ENCODE peak calls at places on chromosome 16, in eight cellular contexts. One of them, this sample, is unnamed.

GRCh38 chr16:72198021-72198420 is 26.1 kb upstream of the PMFBP1 start:
- DNase-seq in H9: no peak
- DNase-seq in ascending aorta: no peak
- DNase-seq in osteoblast: peak
- DNase-seq in gastrocnemius medialis: peak
- DNase-seq in transverse colon: no peak
- DNase-seq in heart left ventricle: peak
- DNase-seq in prostate gland: no peak
- DNase-seq in this sample: no peak

GRCh38 chr16:11024333-11025053 is 80.1 kb downstream of the CLEC16A start:
- DNase-seq in ascending aorta: no peak
- DNase-seq in prostate gland: no peak
- DNase-seq in H9: no peak
- DNase-seq in heart left ventricle: no peak
- DNase-seq in osteoblast: no peak
- DNase-seq in transverse colon: no peak
- DNase-seq in gastrocnemius medialis: no peak
- DNase-seq in this sample: no peak

GRCh38 chr16:65817066-65817465 is 549.4 kb upstream of the CDH5 start:
- DNase-seq in ascending aorta: no peak
- DNase-seq in H9: peak
- DNase-seq in prostate gland: no peak
- DNase-seq in heart left ventricle: no peak
- DNase-seq in osteoblast: no peak
- DNase-seq in gastrocnemius medialis: no peak
- DNase-seq in transverse colon: no peak
- DNase-seq in this sample: no peak

GRCh38 chr16:85428168-85428898 is 184.8 kb upstream of the GSE1 start:
- DNase-seq in ascending aorta: no peak
- DNase-seq in transverse colon: peak
- DNase-seq in gastrocnemius medialis: no peak
- DNase-seq in heart left ventricle: peak
- DNase-seq in prostate gland: no peak
- DNase-seq in H9: peak
- DNase-seq in osteoblast: peak
- DNase-seq in this sample: no peak

GRCh38 chr16:2033057-2033911 is 6.6 kb downstream of the NHERF2 start:
- DNase-seq in transverse colon: peak
- DNase-seq in ascending aorta: peak
- DNase-seq in prostate gland: no peak
- DNase-seq in heart left ventricle: peak
- DNase-seq in gastrocnemius medialis: no peak
- DNase-seq in osteoblast: peak
- DNase-seq in H9: no peak
- DNase-seq in this sample: no peak

GRCh38 chr16:13621639-13622038 is 298.3 kb upstream of the ERCC4 start:
- DNase-seq in H9: no peak
- DNase-seq in ascending aorta: no peak
- DNase-seq in heart left ventricle: no peak
- DNase-seq in prostate gland: no peak
- DNase-seq in gastrocnemius medialis: no peak
- DNase-seq in transverse colon: no peak
- DNase-seq in osteoblast: no peak
- DNase-seq in this sample: no peak

GRCh38 chr16:61813339-61813738 is 222.9 kb downstream of the CDH8 start:
- DNase-seq in gastrocnemius medialis: no peak
- DNase-seq in transverse colon: no peak
- DNase-seq in heart left ventricle: no peak
- DNase-seq in ascending aorta: no peak
- DNase-seq in osteoblast: no peak
- DNase-seq in prostate gland: no peak
- DNase-seq in H9: peak
- DNase-seq in this sample: no peak

GRCh38 chr16:11639925-11640899 is 28.0 kb upstream of the SNN start:
- DNase-seq in gastrocnemius medialis: peak
- DNase-seq in prostate gland: peak
- DNase-seq in ascending aorta: peak
- DNase-seq in heart left ventricle: peak
- DNase-seq in osteoblast: peak
- DNase-seq in transverse colon: peak
- DNase-seq in H9: peak
- DNase-seq in this sample: peak

GRCh38 chr16:11977206-11978041 is 890 bp downstream of the SNX29 start:
- DNase-seq in ascending aorta: peak
- DNase-seq in osteoblast: peak
- DNase-seq in H9: no peak
- DNase-seq in prostate gland: no peak
- DNase-seq in gastrocnemius medialis: no peak
- DNase-seq in heart left ventricle: peak
- DNase-seq in transverse colon: peak
- DNase-seq in this sample: peak

GRCh38 chr16:80029706-80030481 is 429.4 kb upstream of the MAF start:
- DNase-seq in heart left ventricle: no peak
- DNase-seq in prostate gland: no peak
- DNase-seq in osteoblast: no peak
- DNase-seq in transverse colon: no peak
- DNase-seq in gastrocnemius medialis: no peak
- DNase-seq in ascending aorta: no peak
- DNase-seq in H9: no peak
- DNase-seq in this sample: no peak

GRCh38 chr16:20344630-20345029 is 7.9 kb downstream of the UMOD start:
- DNase-seq in heart left ventricle: no peak
- DNase-seq in ascending aorta: no peak
- DNase-seq in osteoblast: no peak
- DNase-seq in prostate gland: no peak
- DNase-seq in H9: no peak
- DNase-seq in gastrocnemius medialis: no peak
- DNase-seq in transverse colon: no peak
- DNase-seq in this sample: no peak

GRCh38 chr16:16073884-16074781 is 124.7 kb downstream of the ABCC1 start:
- DNase-seq in ascending aorta: no peak
- DNase-seq in transverse colon: peak
- DNase-seq in gastrocnemius medialis: peak
- DNase-seq in H9: peak
- DNase-seq in prostate gland: no peak
- DNase-seq in osteoblast: peak
- DNase-seq in heart left ventricle: no peak
- DNase-seq in this sample: no peak

GRCh38 chr16:81494888-81495287 is 50.3 kb downstream of the CMIP start:
- DNase-seq in gastrocnemius medialis: no peak
- DNase-seq in ascending aorta: no peak
- DNase-seq in H9: no peak
- DNase-seq in transverse colon: no peak
- DNase-seq in osteoblast: peak
- DNase-seq in heart left ventricle: no peak
- DNase-seq in prostate gland: no peak
- DNase-seq in this sample: no peak

GRCh38 chr16:81493755-81494433 is 49.3 kb downstream of the CMIP start:
- DNase-seq in heart left ventricle: no peak
- DNase-seq in transverse colon: peak
- DNase-seq in gastrocnemius medialis: no peak
- DNase-seq in prostate gland: peak
- DNase-seq in osteoblast: peak
- DNase-seq in ascending aorta: no peak
- DNase-seq in H9: no peak
- DNase-seq in this sample: peak

GRCh38 chr16:81496742-81497141 is 52.1 kb downstream of the CMIP start:
- DNase-seq in H9: no peak
- DNase-seq in heart left ventricle: no peak
- DNase-seq in osteoblast: peak
- DNase-seq in gastrocnemius medialis: no peak
- DNase-seq in transverse colon: no peak
- DNase-seq in prostate gland: no peak
- DNase-seq in ascending aorta: no peak
- DNase-seq in this sample: no peak

GRCh38 chr16:81494434-81494806 is 49.8 kb downstream of the CMIP start:
- DNase-seq in heart left ventricle: no peak
- DNase-seq in osteoblast: peak
- DNase-seq in transverse colon: no peak
- DNase-seq in prostate gland: no peak
- DNase-seq in H9: no peak
- DNase-seq in ascending aorta: no peak
- DNase-seq in gastrocnemius medialis: no peak
- DNase-seq in this sample: no peak

GRCh38 chr16:81495321-81496234 is 51.0 kb downstream of the CMIP start:
- DNase-seq in osteoblast: peak
- DNase-seq in ascending aorta: no peak
- DNase-seq in prostate gland: no peak
- DNase-seq in H9: no peak
- DNase-seq in gastrocnemius medialis: peak
- DNase-seq in transverse colon: peak
- DNase-seq in heart left ventricle: no peak
- DNase-seq in this sample: no peak
- H3K27ac ChIP-seq in osteoblast: no peak
- H3K27ac ChIP-seq in ascending aorta: no peak
- H3K27ac ChIP-seq in prostate gland: no peak
- H3K27ac ChIP-seq in H9: no peak
- H3K27ac ChIP-seq in gastrocnemius medialis: peak
- H3K27ac ChIP-seq in transverse colon: peak
- H3K27ac ChIP-seq in heart left ventricle: peak
- H3K27ac ChIP-seq in this sample: peak

DNA sequence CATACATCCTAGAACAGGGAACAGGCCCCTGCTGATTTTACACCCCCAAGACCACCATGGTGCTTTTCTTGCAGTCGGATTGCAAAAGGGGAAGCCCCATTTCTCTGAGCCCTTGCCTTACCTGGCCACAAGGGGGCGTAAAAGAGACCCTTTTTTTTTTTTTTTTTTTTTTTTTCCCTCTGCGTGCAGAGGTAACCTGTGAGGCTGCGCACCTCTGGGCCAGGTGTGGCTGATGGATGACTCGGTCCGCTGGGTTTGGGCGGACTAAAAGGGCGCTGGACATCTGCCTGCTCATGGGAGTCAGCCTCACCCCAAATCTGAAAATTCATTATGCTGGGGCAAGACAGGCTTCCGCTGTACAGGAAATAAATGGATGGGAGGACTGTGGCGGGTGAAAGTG is 281.0 kb downstream of the CBLN1 start:
- DNase-seq in prostate gland: no peak
- DNase-seq in heart left ventricle: no peak
- DNase-seq in H9: peak
- DNase-seq in ascending aorta: no peak
- DNase-seq in transverse colon: no peak
- DNase-seq in gastrocnemius medialis: no peak
- DNase-seq in osteoblast: no peak
- DNase-seq in this sample: peak
- TF ChIP-seq CTCF in prostate gland: no peak
- TF ChIP-seq CTCF in heart left ventricle: no peak
- TF ChIP-seq CTCF in H9: peak
- TF ChIP-seq CTCF in ascending aorta: no peak
- TF ChIP-seq CTCF in transverse colon: peak
- TF ChIP-seq CTCF in gastrocnemius medialis: peak
- TF ChIP-seq CTCF in osteoblast: peak
- TF ChIP-seq CTCF in this sample: peak

GRCh38 chr16:48949636-48950035 is 332.0 kb downstream of the CBLN1 start:
- DNase-seq in transverse colon: no peak
- DNase-seq in heart left ventricle: no peak
- DNase-seq in osteoblast: no peak
- DNase-seq in H9: no peak
- DNase-seq in ascending aorta: no peak
- DNase-seq in gastrocnemius medialis: no peak
- DNase-seq in prostate gland: no peak
- DNase-seq in this sample: no peak
- H3K27ac ChIP-seq in transverse colon: no peak
- H3K27ac ChIP-seq in heart left ventricle: no peak
- H3K27ac ChIP-seq in osteoblast: no peak
- H3K27ac ChIP-seq in H9: no peak
- H3K27ac ChIP-seq in ascending aorta: no peak
- H3K27ac ChIP-seq in gastrocnemius medialis: no peak
- H3K27ac ChIP-seq in prostate gland: no peak
- H3K27ac ChIP-seq in this sample: no peak

GRCh38 chr16:74073471-74073870 is 223.1 kb upstream of the PSMD7 start:
- DNase-seq in transverse colon: no peak
- DNase-seq in osteoblast: peak
- DNase-seq in ascending aorta: no peak
- DNase-seq in gastrocnemius medialis: no peak
- DNase-seq in prostate gland: no peak
- DNase-seq in heart left ventricle: no peak
- DNase-seq in H9: no peak
- DNase-seq in this sample: no peak

GRCh38 chr16:74078877-74079586 is 217.6 kb upstream of the PSMD7 start:
- DNase-seq in heart left ventricle: no peak
- DNase-seq in H9: no peak
- DNase-seq in prostate gland: no peak
- DNase-seq in ascending aorta: no peak
- DNase-seq in transverse colon: no peak
- DNase-seq in gastrocnemius medialis: no peak
- DNase-seq in osteoblast: peak
- DNase-seq in this sample: no peak

GRCh38 chr16:74071996-74072559 is 224.5 kb upstream of the PSMD7 start:
- DNase-seq in gastrocnemius medialis: no peak
- DNase-seq in ascending aorta: no peak
- DNase-seq in prostate gland: no peak
- DNase-seq in osteoblast: no peak
- DNase-seq in heart left ventricle: no peak
- DNase-seq in H9: no peak
- DNase-seq in transverse colon: no peak
- DNase-seq in this sample: no peak

GRCh38 chr16:74075393-74075792 is 221.2 kb upstream of the PSMD7 start:
- DNase-seq in osteoblast: no peak
- DNase-seq in prostate gland: no peak
- DNase-seq in transverse colon: no peak
- DNase-seq in gastrocnemius medialis: no peak
- DNase-seq in heart left ventricle: no peak
- DNase-seq in ascending aorta: no peak
- DNase-seq in H9: no peak
- DNase-seq in this sample: no peak

DNA sequence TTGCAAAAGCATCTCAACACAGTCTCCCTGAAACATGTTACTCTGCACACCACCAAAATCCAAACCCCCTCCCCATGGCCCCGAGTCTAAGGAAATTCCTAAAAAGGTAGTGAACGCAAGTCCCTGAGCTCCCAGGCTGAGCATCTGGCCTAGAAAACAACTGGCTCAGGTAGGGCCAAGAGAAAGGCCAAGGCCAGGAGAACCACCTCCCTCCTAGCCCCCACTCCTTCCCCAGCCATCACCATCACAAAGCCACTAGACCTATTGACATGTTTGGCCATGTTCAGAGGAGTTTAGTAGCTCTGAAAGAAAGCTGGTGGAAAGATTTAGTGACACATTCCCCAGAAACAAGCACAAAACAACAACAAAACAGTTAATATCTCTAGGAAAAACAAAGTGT is 220.0 kb upstream of the PSMD7 start:
- DNase-seq in osteoblast: no peak
- DNase-seq in prostate gland: no peak
- DNase-seq in heart left ventricle: no peak
- DNase-seq in ascending aorta: no peak
- DNase-seq in gastrocnemius medialis: no peak
- DNase-seq in transverse colon: no peak
- DNase-seq in H9: peak
- DNase-seq in this sample: no peak
- TF ChIP-seq CTCF in osteoblast: no peak
- TF ChIP-seq CTCF in prostate gland: no peak
- TF ChIP-seq CTCF in heart left ventricle: no peak
- TF ChIP-seq CTCF in ascending aorta: no peak
- TF ChIP-seq CTCF in gastrocnemius medialis: no peak
- TF ChIP-seq CTCF in transverse colon: no peak
- TF ChIP-seq CTCF in H9: no peak
- TF ChIP-seq CTCF in this sample: no peak